ENCODE peak calls at places on chromosomes 16 and 17, in six cellular contexts. L is NCI-H524 treated with DMSO at 0.1 percent for 48 hours, Z is frontal cortex, G is Ammon's horn, T is skeletal muscle cell, W is non-pigmented ciliary epithelial cell. K is an unnamed sample.
A peak's percentile ranks its signal among the peaks of the same experiment; 100 is the strongest.

GRCh38 chr16:23016372-23016771 is 132.9 kb downstream of the USP31 start:
- DNase-seq in L (no peak), T (no peak), Z (no peak), W (no peak), G (no peak), K (no peak)

GRCh38 chr16:81642943-81643342 is 136.1 kb upstream of the PLCG2 start:
- DNase-seq in W (no peak), G (no peak), T (no peak), Z (no peak), L (no peak), K (no peak)

GRCh38 chr17:17675925-17676534 is 5.2 kb upstream of the RAI1 start:
- DNase-seq in W (no peak), Z (no peak), G (no peak), L (no peak), T (no peak), K (no peak)

GRCh38 chr17:40803617-40804082 is 3.9 kb upstream of the KRT28 start:
- DNase-seq in Z (no peak), L (peak; percentile 16), G (peak; percentile 59), W (no peak), T (no peak), K (peak; percentile 92)

GRCh38 chr17:36185416-36185815 is 9.0 kb upstream of the TBC1D3B start:
- DNase-seq in T (no peak), L (no peak), G (no peak), Z (no peak), W (no peak), K (no peak)

GRCh38 chr17:80855968-80856862 is 135.4 kb upstream of the CHMP6 start:
- DNase-seq in G (peak; percentile 38), T (peak; percentile 95), Z (no peak), L (no peak), W (peak; percentile 96), K (peak; percentile 93)

GRCh38 chr16:424033-424622 is 1.3 kb upstream of the RAB11FIP3 start:
- DNase-seq in G (peak; percentile 79), Z (no peak), T (peak; percentile 88), W (peak; percentile 67), L (no peak), K (no peak)

GRCh38 chr17:48647103-48647963 is 21.2 kb upstream of the HOXB9 start:
- DNase-seq in W (no peak), T (no peak), Z (peak; percentile 14), G (no peak), L (no peak), K (no peak)

GRCh38 chr17:385195-385835 is 32.7 kb upstream of the RPH3AL start:
- DNase-seq in G (no peak), L (no peak), Z (no peak), T (no peak), W (no peak), K (no peak)

K was measured in osteocyte.